ENCODE peak calls at places on chromosomes 13 and 19, in five cellular contexts. X is stomach, G is H1, M is RWPE1, L is heart left ventricle. Y is an unnamed sample.
A peak's percentile ranks its signal among the peaks of the same experiment; 100 is the strongest.

GRCh38 chr13:40536443-40537113 is 129.9 kb downstream of the FOXO1 start:
- DNase-seq in G (no peak), L (no peak), X (peak; percentile 39), M (no peak), Y (peak; percentile 87)

GRCh38 chr13:94063096-94063495 is 416.4 kb downstream of the DCT start:
- DNase-seq in L (no peak), G (no peak), X (no peak), M (no peak), Y (no peak)

GRCh38 chr13:98300956-98301641 is 124.0 kb upstream of the RNF113B start:
- DNase-seq in X (peak; percentile 69), M (no peak), L (no peak), G (no peak), Y (peak; percentile 33)

GRCh38 chr13:99046851-99047250 is 69.0 kb upstream of the DOCK9 start:
- DNase-seq in L (no peak), M (no peak), X (no peak), G (no peak), Y (no peak)

GRCh38 chr19:55986487-55986886 is at the start of gene NLRP5:
- DNase-seq in L (no peak), X (no peak), M (no peak), G (no peak), Y (no peak)

GRCh38 chr19:7658219-7658686 is 10.6 kb upstream of the RETN start:
- DNase-seq in G (no peak), L (no peak), M (no peak), X (no peak), Y (no peak)

GRCh38 chr19:57269515-57270250 is 10.6 kb upstream of the ZNF460 start:
- DNase-seq in X (no peak), M (peak; percentile 70), L (no peak), G (no peak), Y (peak; percentile 95)

GRCh38 chr13:79593611-79594275 is 112.8 kb downstream of the NDFIP2 start:
- DNase-seq in G (no peak), L (no peak), M (peak; percentile 30), X (no peak), Y (peak; percentile 85)

GRCh38 chr13:110942248-110942981 is 27.5 kb upstream of the ANKRD10 start:
- DNase-seq in L (no peak), G (no peak), M (no peak), X (no peak), Y (peak; percentile 73)

GRCh38 chr19:17722655-17723240 is 3.5 kb downstream of the MAP1S start:
- DNase-seq in M (no peak), G (no peak), L (no peak), X (no peak), Y (no peak)

GRCh38 chr13:41568990-41569387 is 111.6 kb downstream of the RGCC start:
- DNase-seq in G (no peak), M (no peak), L (no peak), X (no peak), Y (no peak)

GRCh38 chr13:73250061-73250460 is 191.3 kb downstream of the KLF5 start:
- DNase-seq in L (no peak), X (no peak), M (no peak), G (no peak), Y (no peak)

GRCh38 chr19:36488816-36489138 is 584 bp downstream of the ZNF566 start:
- DNase-seq in G (no peak), M (no peak), L (no peak), X (no peak), Y (no peak)

GRCh38 chr13:58542530-58542929 is 911.0 kb downstream of the PCDH17 start:
- DNase-seq in L (no peak), M (no peak), G (no peak), X (no peak), Y (no peak)

GRCh38 chr19:38209671-38210457 is 14.2 kb downstream of the DPF1 start:
- DNase-seq in G (peak; percentile 77), X (peak; percentile 49), M (no peak), L (peak; percentile 86), Y (no peak)

GRCh38 chr19:29527500-29528328 is 1.9 kb downstream of the VSTM2B start:
- DNase-seq in L (peak; percentile 19), G (no peak), X (no peak), M (peak; percentile 12), Y (no peak)
- TF ChIP-seq CTCF in L (no peak), G (no peak), X (no peak), M (no peak), Y (no peak)

DNA sequence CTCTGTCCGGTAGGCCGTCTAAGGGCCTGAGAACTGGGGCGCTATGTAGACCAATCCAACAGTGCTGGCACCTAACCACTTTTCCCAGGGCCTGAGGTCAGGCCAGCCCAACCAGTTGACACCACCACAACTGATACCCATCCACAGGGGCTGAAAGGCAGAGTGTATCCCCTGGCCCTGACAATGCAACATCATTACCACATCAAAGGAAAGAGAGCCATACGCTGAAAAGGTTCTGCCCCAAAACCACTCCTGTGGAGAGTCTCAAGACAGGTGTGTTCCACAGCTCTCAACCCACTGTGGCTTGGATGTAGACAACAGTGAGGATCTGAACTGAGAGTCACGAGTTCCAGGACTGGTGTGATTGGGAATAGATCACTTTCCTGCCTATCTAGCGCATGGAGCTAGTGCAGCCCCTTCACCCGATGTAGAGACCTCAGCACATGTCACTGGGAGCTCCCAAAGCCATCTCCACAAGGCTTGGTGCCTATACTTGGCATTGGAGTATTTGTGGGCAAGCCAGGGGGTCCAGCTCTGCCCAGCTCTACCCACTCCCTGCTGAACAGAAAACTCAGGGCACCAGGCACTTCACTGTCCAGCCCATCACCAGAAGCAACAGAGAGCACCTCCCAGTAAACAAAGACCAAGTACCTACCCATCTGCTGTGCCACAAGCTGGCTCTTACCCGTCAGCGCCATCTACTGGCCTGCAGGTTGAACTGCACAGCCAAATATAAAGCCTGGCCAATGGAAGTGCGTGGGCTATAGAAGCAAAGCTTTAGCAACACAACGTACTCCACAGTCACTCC is 579.5 kb downstream of the UQCRFS1 start:
- DNase-seq in G (peak; percentile 72), M (no peak), X (no peak), L (no peak), Y (peak; percentile 3)
- TF ChIP-seq CTCF in G (peak; percentile 91), M (peak; percentile 55), X (peak; percentile 50), L (peak; percentile 69), Y (peak; percentile 52)

DNA sequence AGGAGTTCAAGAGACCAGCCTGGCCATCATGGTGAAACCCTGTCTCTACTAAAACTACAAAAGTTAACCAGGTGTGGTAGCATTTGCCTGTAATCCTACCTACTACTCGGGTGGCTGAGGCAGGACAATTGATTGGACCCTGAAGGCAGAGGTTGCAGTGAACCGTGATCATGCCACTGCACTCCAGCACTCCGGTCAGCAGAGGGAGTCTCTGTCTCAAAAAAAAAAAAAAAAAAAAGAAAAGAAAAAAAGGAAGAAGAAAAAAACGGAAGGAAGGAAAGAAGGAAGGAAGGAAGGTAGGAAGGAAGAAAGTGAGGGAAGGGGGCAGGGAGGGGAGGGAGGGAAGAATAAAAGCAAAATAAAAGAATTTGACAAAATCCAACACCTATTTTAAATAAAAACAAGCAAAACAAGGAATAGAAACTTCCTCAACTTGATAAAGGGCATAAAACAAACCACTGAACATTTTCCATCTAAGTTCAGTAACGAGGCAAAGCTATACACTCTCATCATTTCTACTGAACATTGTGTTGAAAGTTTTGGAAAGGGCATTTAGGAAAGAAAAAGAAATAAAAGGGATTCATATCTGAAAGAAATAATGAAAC is 411.6 kb upstream of the SLITRK5 start:
- DNase-seq in L (no peak), M (no peak), G (no peak), X (no peak), Y (no peak)
- TF ChIP-seq CTCF in L (peak; percentile 25), M (peak; percentile 65), G (peak; percentile 45), X (no peak), Y (peak; percentile 39)

DNA sequence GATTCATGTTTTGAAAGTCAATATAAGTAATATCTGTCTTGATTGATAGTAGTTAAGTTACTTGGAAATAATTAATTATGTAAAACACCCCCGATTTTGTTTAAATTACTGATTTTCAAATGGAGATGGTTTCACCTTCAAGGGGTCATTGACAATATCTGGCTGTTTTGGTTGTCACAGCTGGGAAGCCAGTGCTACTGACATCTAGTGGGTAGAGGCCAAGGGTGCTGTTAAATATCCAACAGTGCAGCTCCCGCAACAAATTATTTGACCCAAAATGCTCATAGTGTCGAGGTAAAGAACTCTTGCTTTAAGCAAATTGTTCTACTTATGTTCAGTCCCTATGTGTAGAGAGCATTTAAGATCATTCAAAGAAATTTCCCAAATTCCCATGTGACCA is 50.6 kb upstream of the PCDH20 start:
- DNase-seq in M (no peak), X (no peak), G (no peak), L (no peak), Y (peak; percentile 3)
- TF ChIP-seq CTCF in M (no peak), X (no peak), G (peak; percentile 53), L (peak; percentile 18), Y (peak; percentile 14)

GRCh38 chr19:19028526-19028925 is 4.8 kb downstream of the SUGP2 start:
- DNase-seq in X (no peak), G (no peak), M (no peak), L (no peak), Y (no peak)

GRCh38 chr19:19021115-19021514 is 12.2 kb downstream of the SUGP2 start:
- DNase-seq in M (no peak), L (no peak), G (no peak), X (no peak), Y (peak; percentile 5)

GRCh38 chr19:19022380-19022961 is 10.8 kb downstream of the SUGP2 start:
- DNase-seq in X (no peak), M (no peak), L (no peak), G (no peak), Y (no peak)

GRCh38 chr19:19027228-19027627 is 6.1 kb downstream of the SUGP2 start:
- DNase-seq in X (no peak), M (no peak), G (no peak), L (no peak), Y (no peak)

GRCh38 chr19:19026299-19026971 is 6.9 kb downstream of the SUGP2 start:
- DNase-seq in L (no peak), X (no peak), M (no peak), G (no peak), Y (peak; percentile 42)
- TF ChIP-seq CTCF in L (peak; percentile 13), X (no peak), M (no peak), G (no peak), Y (peak; percentile 59)

GRCh38 chr13:37168151-37168550 is 62.7 kb upstream of the CSNK1A1L start:
- DNase-seq in X (no peak), M (no peak), L (no peak), G (no peak), Y (no peak)

GRCh38 chr13:37175996-37176395 is 70.5 kb upstream of the CSNK1A1L start:
- DNase-seq in M (no peak), G (no peak), L (no peak), X (no peak), Y (peak; percentile 74)

GRCh38 chr13:37168922-37169321 is 63.5 kb upstream of the CSNK1A1L start:
- DNase-seq in M (no peak), L (no peak), G (no peak), X (no peak), Y (no peak)

DNA sequence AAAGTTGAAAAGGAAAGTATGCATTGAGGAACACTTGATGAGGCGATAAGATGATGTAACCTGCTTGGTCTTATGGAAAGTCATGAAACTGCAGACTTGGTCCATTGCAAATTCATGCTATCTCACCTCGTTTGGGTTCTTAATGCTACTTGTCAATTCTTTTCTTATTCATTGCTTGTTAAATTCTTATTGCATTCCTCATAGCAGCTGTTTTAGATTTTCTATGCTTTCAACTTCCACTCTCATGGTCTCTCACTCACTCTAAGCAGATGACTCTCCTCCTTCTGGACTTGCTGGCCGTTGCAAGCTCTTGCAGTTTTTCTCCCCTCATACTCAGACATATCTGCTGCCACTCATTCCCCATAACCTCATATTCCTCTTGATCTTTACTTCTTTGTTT is 67.8 kb upstream of the CSNK1A1L start:
- DNase-seq in M (no peak), L (no peak), G (no peak), X (no peak), Y (no peak)
- TF ChIP-seq CTCF in M (no peak), L (no peak), G (no peak), X (no peak), Y (no peak)